ENCODE peak calls at places on chromosomes 4 and X, in five cellular contexts. Y is stomach; R is activated CD4-positive, alpha-beta T cell treated with anti-CD3 and anti-CD28 coated beads for 1 hour; X is naive thymus-derived CD8-positive, alpha-beta T cell; K is T-helper 2 cell. A is an unnamed sample.
A peak's percentile ranks its signal among the peaks of the same experiment; 100 is the strongest.

GRCh38 chr4:37639551-37640293 is 46.5 kb downstream of the RELL1 start:
- DNase-seq in X (no peak), R (no peak), K (no peak), Y (no peak), A (no peak)

GRCh38 chr4:110778526-110778925 is 155.6 kb upstream of the PITX2 start:
- DNase-seq in R (no peak), K (no peak), Y (no peak), X (no peak), A (no peak)

GRCh38 chrX:10622197-10622596 is 1.8 kb upstream of the MID1 start:
- DNase-seq in R (no peak), Y (no peak), K (no peak), X (no peak), A (no peak)

GRCh38 chr4:7960790-7961655 is 21.4 kb upstream of the AFAP1 start:
- DNase-seq in K (peak; percentile 91), Y (no peak), X (no peak), R (peak; percentile 22), A (no peak)

GRCh38 chr4:43512253-43512652 is 619.7 kb downstream of the GRXCR1 start:
- DNase-seq in K (no peak), X (no peak), Y (no peak), R (no peak), A (no peak)

GRCh38 chr4:108527729-108528128 is 92.6 kb upstream of the RPL34 start:
- DNase-seq in K (peak; percentile 84), R (no peak), Y (no peak), X (no peak), A (no peak)

GRCh38 chr4:58265734-58266133 is 1155.5 kb upstream of the IGFBP7 start:
- DNase-seq in X (no peak), K (no peak), Y (no peak), R (no peak), A (no peak)

GRCh38 chr4:14701389-14701788 is 300.9 kb upstream of the CPEB2 start:
- DNase-seq in K (no peak), R (no peak), X (no peak), Y (peak; percentile 31), A (no peak)

GRCh38 chrX:134144231-134144630 is 92.8 kb upstream of the CCDC160 start:
- DNase-seq in R (no peak), Y (no peak), X (no peak), K (peak; percentile 50), A (no peak)

GRCh38 chr4:169948271-169948670 is 77.9 kb downstream of the MFAP3L start:
- DNase-seq in K (no peak), X (no peak), Y (no peak), R (no peak), A (no peak)

A was measured in lung.